ENCODE peak calls at places on chromosomes 7 and 10, in four cellular contexts. R, S, U and W are unnamed samples.

GRCh38 chr7:142798451-142799438 is 28.0 kb downstream of the PRSS2 start:
- DNase-seq in R (no peak), S (no peak), U (no peak), W (no peak)

GRCh38 chr10:12195603-12196506 is at the start of the genes CDC123 and NUDT5:
- DNase-seq in R (peak), S (peak), U (peak), W (peak)

GRCh38 chr10:5654218-5654755 is 12.1 kb downstream of the ASB13 start:
- DNase-seq in R (no peak), S (no peak), U (no peak), W (no peak)

GRCh38 chr10:103849880-103850571 is 5.3 kb downstream of the SH3PXD2A start:
- DNase-seq in R (no peak), S (no peak), U (no peak), W (no peak)

GRCh38 chr7:30851651-30852359 is 59.8 kb upstream of the AQP1 start:
- DNase-seq in R (no peak), S (no peak), U (peak), W (no peak)

GRCh38 chr10:34824870-34825269 is 9.8 kb upstream of the PARD3 start:
- DNase-seq in R (no peak), S (no peak), U (no peak), W (no peak)

GRCh38 chr7:6015917-6016652 is 7.0 kb downstream of the AIMP2 start:
- DNase-seq in R (peak), S (no peak), U (peak), W (no peak)

GRCh38 chr7:2022021-2022409 is 210.7 kb downstream of the MAD1L1 start:
- DNase-seq in R (no peak), S (no peak), U (no peak), W (no peak)

GRCh38 chr7:95026421-95027072 is 119.2 kb downstream of the PPP1R9A start:
- DNase-seq in R (no peak), S (no peak), U (no peak), W (no peak)

GRCh38 chr7:129680400-129680799 is 68.9 kb downstream of the NRF1 start:
- DNase-seq in R (no peak), S (no peak), U (no peak), W (no peak)

GRCh38 chr7:136066304-136067143 is 89.4 kb upstream of the MTPN start:
- DNase-seq in R (no peak), S (no peak), U (no peak), W (no peak)